ENCODE peak calls at places on chromosomes 7 and 10, in seven cellular contexts. X, I, A, F, O, S and M are unnamed samples.

GRCh38 chr7:149495785-149496641 is 1.6 kb downstream of the ZNF746 start:
- DNase-seq in S (peak; percentile 86), I (peak; percentile 69), O (no peak), X (no peak), F (no peak), A (no peak), M (peak; percentile 29)

GRCh38 chr7:74121401-74122249 is 38.0 kb downstream of the LIMK1 start:
- DNase-seq in X (no peak), O (no peak), S (no peak), A (no peak), F (no peak), I (no peak), M (no peak)

GRCh38 chr7:55073051-55073511 is 54.3 kb downstream of the EGFR start:
- DNase-seq in I (no peak), A (no peak), O (no peak), X (no peak), S (peak; percentile 77), F (no peak), M (peak; percentile 60)

GRCh38 chr10:95640891-95641315 is 15.6 kb downstream of the ALDH18A1 start:
- DNase-seq in O (no peak), S (no peak), I (no peak), X (no peak), F (no peak), A (no peak), M (no peak)

GRCh38 chr10:4812041-4812440 is 14.0 kb upstream of the AKR1E2 start:
- DNase-seq in O (no peak), X (no peak), I (no peak), F (no peak), A (no peak), S (no peak), M (no peak)

GRCh38 chr7:150377116-150377979 is 1.8 kb upstream of the ZNF775 start:
- DNase-seq in S (no peak), O (no peak), F (no peak), I (no peak), A (no peak), X (no peak), M (no peak)

GRCh38 chr10:133273534-133274143 is 3.0 kb downstream of the ADAM8 start:
- DNase-seq in F (no peak), A (no peak), X (no peak), O (peak; percentile 83), S (no peak), I (no peak), M (no peak)

GRCh38 chr10:21020545-21020944 is 123.4 kb upstream of the NEBL start:
- DNase-seq in S (peak; percentile 38), I (no peak), X (no peak), A (no peak), O (no peak), F (no peak), M (no peak)

GRCh38 chr10:10630281-10630680 is 387.4 kb upstream of the CELF2 start:
- DNase-seq in A (no peak), S (no peak), F (no peak), X (no peak), O (no peak), I (no peak), M (no peak)

GRCh38 chr10:33695536-33695935 is 361.1 kb upstream of the NRP1 start:
- DNase-seq in A (no peak), S (no peak), X (no peak), I (no peak), F (no peak), O (no peak), M (no peak)
- TF ChIP-seq CTCF in A (no peak), S (no peak), X (no peak), I (no peak), F (no peak), O (no peak), M (no peak)

GRCh38 chr10:71900441-71901180 is 49.6 kb upstream of the PSAP start:
- DNase-seq in X (no peak), F (no peak), O (no peak), A (no peak), I (no peak), S (no peak), M (no peak)
- H3K4me3 ChIP-seq in X (no peak overlapping the region), F (no peak overlapping the region), O (no peak overlapping the region), A (no peak overlapping the region), I (no peak overlapping the region), S (no peak overlapping the region), M (no peak overlapping the region)

GRCh38 chr7:95479992-95480624 is 5.6 kb upstream of the ASB4 start:
- DNase-seq in S (no peak), X (no peak), I (no peak), A (no peak), O (no peak), F (no peak), M (no peak)

GRCh38 chr7:95476904-95477594 is 8.7 kb upstream of the ASB4 start:
- DNase-seq in O (no peak), F (no peak), X (peak; percentile 21), S (peak; percentile 87), I (peak; percentile 67), A (peak; percentile 17), M (no peak)

GRCh38 chr7:95481768-95482167 is 4.0 kb upstream of the ASB4 start:
- DNase-seq in O (no peak), A (no peak), S (no peak), F (no peak), I (no peak), X (no peak), M (no peak)

GRCh38 chr7:95476072-95476845 is 9.5 kb upstream of the ASB4 start:
- DNase-seq in S (peak; percentile 14), I (no peak), O (no peak), A (no peak), F (no peak), X (no peak), M (no peak)

DNA sequence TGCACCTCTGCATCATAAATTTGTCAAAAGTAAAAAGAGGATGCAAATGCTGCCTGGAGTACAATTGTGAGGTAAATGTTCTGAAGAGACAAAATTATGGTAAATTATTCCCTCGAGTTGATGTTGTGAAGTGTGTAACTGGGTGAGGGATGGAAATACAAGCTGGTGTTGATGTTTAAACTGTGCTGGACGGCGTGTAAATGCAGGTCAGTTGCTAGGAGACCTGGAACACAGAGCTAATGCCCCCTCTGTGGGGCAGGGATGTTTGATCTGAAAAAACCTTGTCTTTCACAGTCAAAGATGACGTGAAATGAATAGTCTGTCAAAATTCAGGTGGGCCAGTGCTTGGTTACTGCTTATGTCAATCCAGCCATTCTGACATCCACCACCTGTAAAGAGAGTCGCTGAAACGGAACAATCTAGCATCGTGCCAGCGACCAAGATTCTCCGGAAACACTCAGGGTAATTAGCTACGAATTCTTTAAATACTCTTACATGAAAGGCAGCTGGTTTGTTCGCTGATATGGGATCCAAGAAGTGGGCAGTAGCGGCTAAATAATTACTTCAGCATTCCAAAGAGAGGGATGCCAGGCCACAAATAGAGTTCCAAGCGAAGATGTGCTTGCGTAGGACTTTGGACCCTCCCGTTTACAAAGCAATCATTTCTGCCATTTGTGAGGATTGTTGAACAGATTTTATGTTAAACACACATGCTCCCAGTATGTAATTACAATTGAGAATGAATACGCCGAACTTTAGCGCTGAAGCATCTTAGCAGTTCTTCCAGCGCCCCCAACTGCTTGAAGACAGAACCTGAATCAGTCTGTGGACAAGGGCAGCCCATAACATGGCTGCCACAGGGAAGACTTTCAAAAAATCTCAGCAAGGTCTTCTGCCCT is 7.4 kb upstream of the ASB4 start:
- DNase-seq in I (peak; percentile 35), F (no peak), S (peak; percentile 72), X (no peak), A (no peak), O (no peak), M (no peak)
- TF ChIP-seq CTCF in I (peak; percentile 3), F (peak; percentile 41), S (peak; percentile 64), X (no peak), A (no peak), O (no peak), M (peak; percentile 45)

DNA sequence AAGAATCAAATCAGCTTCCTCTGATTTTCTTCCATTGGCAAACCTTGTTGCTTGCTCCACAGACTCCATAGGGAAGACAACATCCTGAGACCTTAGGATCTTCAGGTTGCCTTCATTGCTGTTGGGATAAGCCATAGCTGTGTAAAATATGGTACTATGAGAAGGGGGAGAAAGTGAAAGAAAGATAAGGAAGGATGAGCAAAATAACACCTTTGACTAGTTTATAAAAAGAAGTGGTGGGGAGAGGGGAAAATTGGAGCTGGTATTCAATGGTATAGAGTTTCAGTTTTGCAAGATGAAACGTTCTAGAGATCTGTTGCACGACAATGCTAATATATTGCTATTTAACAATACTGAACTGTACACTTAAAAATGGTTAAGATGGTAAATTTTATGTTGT is 180.4 kb upstream of the PHYHIPL start:
- DNase-seq in A (no peak), I (no peak), X (no peak), F (no peak), S (no peak), O (no peak), M (no peak)
- H3K4me3 ChIP-seq in A (no peak overlapping the region), I (no peak overlapping the region), X (no peak overlapping the region), F (no peak overlapping the region), S (no peak overlapping the region), O (no peak overlapping the region), M (no peak overlapping the region)

GRCh38 chr10:22301193-22301592 is 15.0 kb upstream of the COMMD3 start:
- DNase-seq in O (no peak), A (no peak), S (no peak), F (no peak), X (no peak), I (no peak), M (no peak)
- TF ChIP-seq CTCF in O (no peak), A (no peak), S (no peak), F (no peak), X (no peak), I (no peak), M (no peak)